ENCODE peak calls at places on chromosome X, in four cellular contexts. K is WTC11, C is GM12878, J is HCT116. U is an unnamed sample.
A peak's percentile ranks its signal among the peaks of the same experiment; 100 is the strongest.

GRCh38 chrX:39397561-39398200 is 596.4 kb downstream of the MID1IP1 start:
- DNase-seq in J (no peak), C (no peak), K (no peak), U (no peak)

GRCh38 chrX:78574306-78574705 is 84.8 kb downstream of the RTL3 start:
- DNase-seq in C (no peak), K (no peak), J (no peak), U (no peak)

GRCh38 chrX:29940750-29941149 is 274.6 kb upstream of the MAGEB2 start:
- DNase-seq in C (no peak), K (no peak), J (no peak), U (no peak)

GRCh38 chrX:6917666-6918065 is 229.8 kb upstream of the STS start:
- DNase-seq in K (no peak), C (no peak), J (no peak), U (no peak)

GRCh38 chrX:77953300-77953699 is 16.1 kb downstream of the PGAM4 start:
- DNase-seq in J (no peak), K (no peak), C (no peak), U (no peak)

GRCh38 chrX:38803609-38804480 is 2.6 kb downstream of the MID1IP1 start:
- DNase-seq in C (no peak), K (peak; percentile 88), J (peak; percentile 77), U (peak; percentile 65)

GRCh38 chrX:132669142-132669541 is 180.3 kb upstream of the MBNL3 start:
- DNase-seq in K (no peak), C (no peak), J (no peak), U (no peak)

GRCh38 chrX:39559229-39559628 is 538.5 kb downstream of the BCOR start:
- DNase-seq in C (no peak), K (no peak), J (no peak), U (no peak)

GRCh38 chrX:155225774-155226173 is 9.5 kb downstream of the VBP1 start:
- DNase-seq in K (no peak), J (no peak), C (no peak), U (no peak)

GRCh38 chrX:12241026-12241425 is 102.8 kb downstream of the FRMPD4 start:
- DNase-seq in K (no peak), J (no peak), C (no peak), U (no peak)

GRCh38 chrX:45850197-45850774 is 649.6 kb upstream of the DIPK2B start:
- DNase-seq in J (no peak), K (peak; percentile 14), C (no peak), U (no peak)

GRCh38 chrX:110167952-110168451 is 149.9 kb downstream of the AMMECR1 start:
- DNase-seq in K (peak; percentile 66), J (no peak), C (no peak), U (peak; percentile 80)

GRCh38 chrX:13646154-13646549 is 6.8 kb upstream of the TCEANC start:
- DNase-seq in C (no peak), J (peak; percentile 24), K (peak; percentile 63), U (peak; percentile 63)

GRCh38 chrX:64975491-64975890 is 759 bp downstream of the ZC4H2 start:
- DNase-seq in C (no peak), J (no peak), K (peak; percentile 38), U (peak; percentile 25)

GRCh38 chrX:153646620-153647373 is at the start of gene DUSP9:
- DNase-seq in C (no peak), K (peak; percentile 49), J (no peak), U (peak; percentile 69)

GRCh38 chrX:30533261-30533660 is 44.3 kb downstream of the TASL start:
- DNase-seq in J (no peak), C (no peak), K (no peak), U (no peak)

GRCh38 chrX:130085551-130085986 is 24.7 kb downstream of the ELF4 start:
- DNase-seq in K (no peak), J (no peak), C (no peak), U (no peak)

GRCh38 chrX:34299451-34299967 is 167.4 kb upstream of the FAM47A start:
- DNase-seq in C (no peak), K (no peak), J (no peak), U (no peak)

GRCh38 chrX:133005038-133005437 is 46.6 kb upstream of the HS6ST2 start:
- DNase-seq in J (no peak), C (no peak), K (no peak), U (peak; percentile 52)

GRCh38 chrX:133637765-133638164 is 222.5 kb upstream of the GPC4 start:
- DNase-seq in C (no peak), J (no peak), K (no peak), U (no peak)

GRCh38 chrX:37454537-37455285 is 105.5 kb downstream of the PRRG1 start:
- DNase-seq in J (peak; percentile 73), C (no peak), K (no peak), U (no peak)

GRCh38 chrX:34063616-34064015 is 68.5 kb downstream of the FAM47A start:
- DNase-seq in K (no peak), C (no peak), J (no peak), U (no peak)

GRCh38 chrX:110561036-110561435 is 202.4 kb downstream of the RTL9 start:
- DNase-seq in K (no peak), C (no peak), J (no peak), U (no peak)

GRCh38 chrX:23844502-23845138 is 61.6 kb downstream of the SAT1 start:
- DNase-seq in J (no peak), K (no peak), C (no peak), U (no peak)

GRCh38 chrX:38985375-38985774 is 184.1 kb downstream of the MID1IP1 start:
- DNase-seq in K (no peak), C (no peak), J (no peak), U (peak; percentile 19)

GRCh38 chrX:66872771-66873170 is 233.9 kb upstream of the EDA2R start:
- DNase-seq in C (no peak), K (no peak), J (no peak), U (no peak)

GRCh38 chrX:125205084-125205917 is 114.4 kb upstream of the TEX13C start:
- DNase-seq in K (peak; percentile 67), J (no peak), C (no peak), U (peak; percentile 42)

GRCh38 chrX:2385224-2385623 is 115.6 kb downstream of the DHRSX start:
- DNase-seq in J (peak; percentile 69), K (no peak), C (no peak), U (no peak)

GRCh38 chrX:49155900-49156837 is 6.4 kb upstream of the MAGIX start:
- DNase-seq in K (peak; percentile 82), C (no peak), J (peak; percentile 51), U (peak; percentile 79)

GRCh38 chrX:49160908-49161307 is 1.6 kb upstream of the MAGIX start:
- DNase-seq in C (no peak), K (no peak), J (no peak), U (no peak)

GRCh38 chrX:49153467-49153866 is 9.1 kb upstream of the MAGIX start:
- DNase-seq in J (no peak), K (no peak), C (no peak), U (no peak)

GRCh38 chrX:49157194-49157593 is 5.4 kb upstream of the MAGIX start:
- DNase-seq in J (no peak), K (no peak), C (no peak), U (no peak)

DNA sequence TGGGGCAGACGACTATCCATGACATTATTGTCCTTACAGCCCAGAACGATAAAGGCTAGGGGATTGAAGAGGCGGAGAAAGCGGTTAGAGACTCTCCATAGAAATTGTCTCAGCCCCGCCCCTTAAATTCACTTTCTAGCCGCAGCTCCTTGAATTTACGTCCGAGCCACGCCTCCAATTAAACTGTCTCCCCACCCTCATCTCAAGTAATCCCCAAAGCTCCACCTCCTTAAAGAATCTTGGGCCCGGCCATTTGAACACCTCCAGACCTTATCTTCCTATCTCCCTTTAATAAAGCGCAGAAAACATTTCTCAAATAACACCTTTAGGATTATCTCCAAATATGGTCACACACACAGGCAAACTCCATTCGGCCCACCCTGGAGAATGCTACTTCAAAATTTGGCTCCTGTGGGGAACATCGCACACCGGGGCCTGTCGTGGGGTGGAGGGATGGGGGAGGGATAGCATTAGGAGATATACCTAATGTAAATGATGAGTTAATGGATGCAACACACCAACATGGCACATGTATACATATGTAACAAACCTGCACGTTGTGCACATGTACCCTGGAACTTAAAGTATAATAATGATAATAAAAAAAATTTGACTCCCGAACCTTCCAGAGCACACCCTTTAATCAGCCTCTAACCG is 7.2 kb upstream of the MAGIX start:
- DNase-seq in K (peak; percentile 56), J (peak; percentile 62), C (no peak), U (no peak)
- TF ChIP-seq SP1 in K (no peak), J (no peak), C (no peak), U (no peak)

GRCh38 chrX:41664307-41665299 is 24.2 kb upstream of the GPR34 start:
- DNase-seq in J (no peak), K (no peak), C (no peak), U (no peak)

GRCh38 chrX:41670108-41670507 is 18.7 kb upstream of the GPR34 start:
- DNase-seq in J (no peak), K (no peak), C (no peak), U (no peak)

GRCh38 chrX:41665676-41666075 is 23.1 kb upstream of the GPR34 start:
- DNase-seq in C (no peak), J (no peak), K (no peak), U (no peak)

GRCh38 chrX:41667631-41668030 is 21.1 kb upstream of the GPR34 start:
- DNase-seq in J (no peak), C (no peak), K (no peak), U (no peak)

GRCh38 chrX:41666251-41666650 is 22.5 kb upstream of the GPR34 start:
- DNase-seq in J (no peak), C (no peak), K (no peak), U (no peak)
- TF ChIP-seq SP1 in J (no peak), C (no peak), K (no peak), U (no peak)

GRCh38 chrX:107551546-107551945 is 76.8 kb upstream of the PRPS1 start:
- DNase-seq in K (no peak), J (no peak), C (no peak), U (no peak)

GRCh38 chrX:107552976-107553375 is 75.3 kb upstream of the PRPS1 start:
- DNase-seq in K (no peak), J (no peak), C (no peak), U (no peak)

GRCh38 chrX:107549504-107549903 is 78.8 kb upstream of the PRPS1 start:
- DNase-seq in C (no peak), J (no peak), K (no peak), U (no peak)

GRCh38 chrX:107547621-107548020 is 80.7 kb upstream of the PRPS1 start:
- DNase-seq in J (no peak), K (no peak), C (no peak), U (no peak)

DNA sequence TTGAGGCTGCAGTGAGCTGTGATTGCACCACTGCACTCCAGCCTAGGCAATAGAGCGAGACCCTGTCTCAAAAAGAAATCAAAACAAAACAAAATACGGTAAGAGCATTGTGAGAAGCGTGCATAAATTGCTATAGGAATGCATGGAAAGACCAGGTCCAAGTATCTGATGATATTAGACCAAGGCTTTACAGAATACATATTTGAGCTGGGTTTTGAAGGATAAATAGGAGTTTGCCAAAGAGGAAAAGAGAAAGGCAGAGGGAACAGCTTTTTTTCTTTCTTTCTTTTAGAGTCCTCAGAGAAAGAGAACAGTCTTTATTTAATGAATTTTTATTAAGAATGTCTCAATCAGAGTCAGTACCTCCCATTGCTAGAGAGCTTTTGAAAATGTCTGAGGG is 79.5 kb upstream of the PRPS1 start:
- DNase-seq in J (no peak), K (no peak), C (no peak), U (no peak)
- TF ChIP-seq SP1 in J (no peak), K (no peak), C (no peak), U (no peak)

GRCh38 chrX:147183161-147183560 is 368.6 kb upstream of the CXorf51A start:
- DNase-seq in J (no peak), C (no peak), K (no peak), U (no peak)
- TF ChIP-seq SP1 in J (no peak), C (no peak), K (no peak), U (no peak)

GRCh38 chrX:53128097-53128749 is 34.3 kb downstream of the KANTR start:
- DNase-seq in J (no peak), K (no peak), C (no peak), U (no peak)
- TF ChIP-seq SP1 in J (no peak), K (no peak), C (no peak), U (no peak)

U was measured in HEK293T.